ENCODE peak calls at places on chromosomes 3 and 15, in ten cellular contexts. One of them, this sample, is unnamed.

GRCh38 chr3:197030379-197031314 is 1.0 kb upstream of the MELTF start:
- DNase-seq in GM10248: no peak
- DNase-seq in GM13976: no peak
- DNase-seq in HCT116: no peak
- DNase-seq in HepG2: no peak
- DNase-seq in progenitor cell of endocrine pancreas: no peak
- DNase-seq in sigmoid colon: no peak
- DNase-seq in suprapubic skin: no peak
- DNase-seq in IMR-90: no peak
- DNase-seq in A549: no peak
- DNase-seq in this sample: no peak

GRCh38 chr3:135084404-135084803 is 289.3 kb downstream of the EPHB1 start:
- DNase-seq in HCT116: no peak
- DNase-seq in progenitor cell of endocrine pancreas: no peak
- DNase-seq in sigmoid colon: no peak
- DNase-seq in HepG2: no peak
- DNase-seq in suprapubic skin: no peak
- DNase-seq in GM10248: no peak
- DNase-seq in A549: no peak
- DNase-seq in GM13976: no peak
- DNase-seq in IMR-90: no peak
- DNase-seq in this sample: no peak

GRCh38 chr3:197425485-197426131 is 127.2 kb upstream of the DLG1 start:
- DNase-seq in progenitor cell of endocrine pancreas: no peak
- DNase-seq in HepG2: no peak
- DNase-seq in suprapubic skin: no peak
- DNase-seq in A549: no peak
- DNase-seq in IMR-90: no peak
- DNase-seq in sigmoid colon: no peak
- DNase-seq in HCT116: no peak
- DNase-seq in GM13976: no peak
- DNase-seq in GM10248: no peak
- DNase-seq in this sample: no peak

GRCh38 chr3:179973024-179973423 is 63.7 kb downstream of the PEX5L start:
- DNase-seq in GM13976: no peak
- DNase-seq in suprapubic skin: no peak
- DNase-seq in HCT116: no peak
- DNase-seq in progenitor cell of endocrine pancreas: no peak
- DNase-seq in IMR-90: no peak
- DNase-seq in GM10248: no peak
- DNase-seq in HepG2: no peak
- DNase-seq in sigmoid colon: no peak
- DNase-seq in A549: no peak
- DNase-seq in this sample: no peak

GRCh38 chr3:157070600-157070999 is 89.3 kb downstream of the CCNL1 start:
- DNase-seq in GM13976: no peak
- DNase-seq in HepG2: no peak
- DNase-seq in HCT116: no peak
- DNase-seq in sigmoid colon: no peak
- DNase-seq in GM10248: no peak
- DNase-seq in suprapubic skin: no peak
- DNase-seq in IMR-90: peak
- DNase-seq in A549: no peak
- DNase-seq in progenitor cell of endocrine pancreas: no peak
- DNase-seq in this sample: no peak

GRCh38 chr15:96122077-96123027 is 208.1 kb upstream of the NR2F2 start:
- DNase-seq in IMR-90: peak
- DNase-seq in HCT116: peak
- DNase-seq in sigmoid colon: no peak
- DNase-seq in progenitor cell of endocrine pancreas: no peak
- DNase-seq in suprapubic skin: no peak
- DNase-seq in GM10248: no peak
- DNase-seq in A549: no peak
- DNase-seq in GM13976: no peak
- DNase-seq in HepG2: peak
- DNase-seq in this sample: no peak

GRCh38 chr3:125187599-125187910 is 25.0 kb downstream of the SLC12A8 start:
- DNase-seq in HepG2: no peak
- DNase-seq in GM10248: no peak
- DNase-seq in IMR-90: no peak
- DNase-seq in sigmoid colon: no peak
- DNase-seq in A549: no peak
- DNase-seq in suprapubic skin: no peak
- DNase-seq in GM13976: no peak
- DNase-seq in HCT116: no peak
- DNase-seq in progenitor cell of endocrine pancreas: no peak
- DNase-seq in this sample: no peak

GRCh38 chr15:56754993-56755392 is 21.7 kb upstream of the ZNF280D start:
- DNase-seq in progenitor cell of endocrine pancreas: no peak
- DNase-seq in suprapubic skin: no peak
- DNase-seq in GM13976: no peak
- DNase-seq in GM10248: no peak
- DNase-seq in IMR-90: peak
- DNase-seq in HCT116: no peak
- DNase-seq in sigmoid colon: no peak
- DNase-seq in A549: no peak
- DNase-seq in HepG2: no peak
- DNase-seq in this sample: no peak

GRCh38 chr3:9912294-9912935 is 4.5 kb upstream of the IL17RC start:
- DNase-seq in HepG2: no peak
- DNase-seq in IMR-90: peak
- DNase-seq in GM10248: no peak
- DNase-seq in GM13976: no peak
- DNase-seq in A549: no peak
- DNase-seq in suprapubic skin: no peak
- DNase-seq in progenitor cell of endocrine pancreas: no peak
- DNase-seq in sigmoid colon: no peak
- DNase-seq in HCT116: no peak
- DNase-seq in this sample: no peak

GRCh38 chr15:62391565-62392262 is 226.6 kb upstream of the C2CD4B start:
- DNase-seq in GM13976: peak
- DNase-seq in GM10248: peak
- DNase-seq in A549: peak
- DNase-seq in suprapubic skin: no peak
- DNase-seq in progenitor cell of endocrine pancreas: peak
- DNase-seq in sigmoid colon: peak
- DNase-seq in HCT116: no peak
- DNase-seq in HepG2: peak
- DNase-seq in IMR-90: peak
- DNase-seq in this sample: no peak

GRCh38 chr15:78873796-78874761 is 1.4 kb downstream of the MORF4L1 start:
- DNase-seq in sigmoid colon: no peak
- DNase-seq in suprapubic skin: no peak
- DNase-seq in HepG2: no peak
- DNase-seq in GM10248: no peak
- DNase-seq in HCT116: no peak
- DNase-seq in A549: no peak
- DNase-seq in GM13976: no peak
- DNase-seq in progenitor cell of endocrine pancreas: no peak
- DNase-seq in IMR-90: peak
- DNase-seq in this sample: no peak

GRCh38 chr3:181941250-181941649 is 229.5 kb downstream of the SOX2 start:
- DNase-seq in sigmoid colon: no peak
- DNase-seq in progenitor cell of endocrine pancreas: no peak
- DNase-seq in HepG2: no peak
- DNase-seq in GM10248: no peak
- DNase-seq in A549: no peak
- DNase-seq in HCT116: no peak
- DNase-seq in GM13976: no peak
- DNase-seq in suprapubic skin: no peak
- DNase-seq in IMR-90: no peak
- DNase-seq in this sample: no peak

GRCh38 chr3:81601707-81602305 is 159.6 kb downstream of the GBE1 start:
- DNase-seq in HCT116: no peak
- DNase-seq in sigmoid colon: no peak
- DNase-seq in suprapubic skin: no peak
- DNase-seq in HepG2: no peak
- DNase-seq in A549: no peak
- DNase-seq in IMR-90: no peak
- DNase-seq in GM13976: no peak
- DNase-seq in GM10248: peak
- DNase-seq in progenitor cell of endocrine pancreas: no peak
- DNase-seq in this sample: no peak

GRCh38 chr3:81702126-81702525 is 59.3 kb downstream of the GBE1 start:
- DNase-seq in HepG2: no peak
- DNase-seq in IMR-90: no peak
- DNase-seq in A549: no peak
- DNase-seq in sigmoid colon: no peak
- DNase-seq in progenitor cell of endocrine pancreas: no peak
- DNase-seq in GM13976: no peak
- DNase-seq in HCT116: no peak
- DNase-seq in suprapubic skin: no peak
- DNase-seq in GM10248: no peak
- DNase-seq in this sample: no peak

GRCh38 chr3:122055215-122055614 is at the start of gene CD86:
- DNase-seq in HepG2: no peak
- DNase-seq in suprapubic skin: no peak
- DNase-seq in A549: no peak
- DNase-seq in sigmoid colon: no peak
- DNase-seq in IMR-90: no peak
- DNase-seq in progenitor cell of endocrine pancreas: no peak
- DNase-seq in HCT116: no peak
- DNase-seq in GM10248: peak
- DNase-seq in GM13976: peak
- DNase-seq in this sample: peak

GRCh38 chr3:8990266-8991215 is 27.3 kb upstream of the RAD18 start:
- DNase-seq in sigmoid colon: no peak
- DNase-seq in GM13976: no peak
- DNase-seq in HCT116: no peak
- DNase-seq in HepG2: no peak
- DNase-seq in IMR-90: peak
- DNase-seq in GM10248: no peak
- DNase-seq in A549: no peak
- DNase-seq in progenitor cell of endocrine pancreas: no peak
- DNase-seq in suprapubic skin: no peak
- DNase-seq in this sample: no peak

GRCh38 chr3:187165144-187165543 is 25.8 kb upstream of the RPL39L start:
- DNase-seq in progenitor cell of endocrine pancreas: peak
- DNase-seq in suprapubic skin: no peak
- DNase-seq in HepG2: peak
- DNase-seq in HCT116: peak
- DNase-seq in GM10248: peak
- DNase-seq in IMR-90: peak
- DNase-seq in GM13976: peak
- DNase-seq in sigmoid colon: no peak
- DNase-seq in A549: peak
- DNase-seq in this sample: peak

GRCh38 chr3:133932009-133932408 is 36.3 kb upstream of the RAB6B start:
- DNase-seq in GM13976: no peak
- DNase-seq in HCT116: no peak
- DNase-seq in IMR-90: no peak
- DNase-seq in sigmoid colon: no peak
- DNase-seq in progenitor cell of endocrine pancreas: no peak
- DNase-seq in HepG2: no peak
- DNase-seq in A549: no peak
- DNase-seq in suprapubic skin: peak
- DNase-seq in GM10248: no peak
- DNase-seq in this sample: no peak

GRCh38 chr3:99475229-99475628 is 163.2 kb upstream of the COL8A1 start:
- DNase-seq in HepG2: no peak
- DNase-seq in A549: no peak
- DNase-seq in suprapubic skin: no peak
- DNase-seq in IMR-90: peak
- DNase-seq in GM13976: no peak
- DNase-seq in HCT116: no peak
- DNase-seq in sigmoid colon: no peak
- DNase-seq in GM10248: no peak
- DNase-seq in progenitor cell of endocrine pancreas: no peak
- DNase-seq in this sample: no peak
- TF ChIP-seq CTCF in HepG2: no peak
- TF ChIP-seq CTCF in A549: no peak
- TF ChIP-seq CTCF in suprapubic skin: no peak
- TF ChIP-seq CTCF in IMR-90: no peak
- TF ChIP-seq CTCF in GM13976: no peak
- TF ChIP-seq CTCF in HCT116: no peak
- TF ChIP-seq CTCF in sigmoid colon: no peak
- TF ChIP-seq CTCF in GM10248: no peak
- TF ChIP-seq CTCF in progenitor cell of endocrine pancreas: no peak
- TF ChIP-seq CTCF in this sample: no peak

DNA sequence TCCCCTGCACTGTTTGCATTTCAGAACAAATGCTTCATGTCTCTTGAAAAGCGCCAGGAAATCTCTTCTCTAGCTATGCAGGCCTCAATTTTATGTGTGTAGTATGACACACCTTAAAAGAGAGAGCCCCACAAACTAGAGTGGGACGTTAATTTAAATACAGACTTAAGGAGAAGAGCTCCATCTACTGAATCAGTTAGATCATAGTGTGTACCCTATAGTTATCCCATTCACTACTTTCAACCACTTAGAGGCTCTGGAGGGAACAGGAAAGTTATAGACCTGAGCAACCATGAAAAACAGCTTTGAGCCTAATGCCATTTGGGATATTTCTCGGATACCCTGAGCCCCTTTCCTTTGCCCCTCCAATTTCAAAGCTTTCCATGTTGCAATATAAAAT is 153.7 kb downstream of the TIGIT start:
- DNase-seq in IMR-90: no peak
- DNase-seq in GM13976: no peak
- DNase-seq in suprapubic skin: no peak
- DNase-seq in sigmoid colon: no peak
- DNase-seq in A549: no peak
- DNase-seq in HepG2: no peak
- DNase-seq in GM10248: no peak
- DNase-seq in progenitor cell of endocrine pancreas: no peak
- DNase-seq in HCT116: no peak
- DNase-seq in this sample: no peak
- TF ChIP-seq CTCF in IMR-90: no peak
- TF ChIP-seq CTCF in GM13976: no peak
- TF ChIP-seq CTCF in suprapubic skin: no peak
- TF ChIP-seq CTCF in sigmoid colon: no peak
- TF ChIP-seq CTCF in A549: no peak
- TF ChIP-seq CTCF in HepG2: no peak
- TF ChIP-seq CTCF in GM10248: no peak
- TF ChIP-seq CTCF in progenitor cell of endocrine pancreas: no peak
- TF ChIP-seq CTCF in HCT116: no peak
- TF ChIP-seq CTCF in this sample: peak

GRCh38 chr3:70753572-70753971 is 441.1 kb upstream of the MDFIC2 start:
- DNase-seq in IMR-90: no peak
- DNase-seq in suprapubic skin: no peak
- DNase-seq in HepG2: no peak
- DNase-seq in progenitor cell of endocrine pancreas: no peak
- DNase-seq in GM13976: no peak
- DNase-seq in A549: no peak
- DNase-seq in HCT116: no peak
- DNase-seq in sigmoid colon: no peak
- DNase-seq in GM10248: no peak
- DNase-seq in this sample: no peak
- TF ChIP-seq CTCF in IMR-90: peak
- TF ChIP-seq CTCF in suprapubic skin: no peak
- TF ChIP-seq CTCF in HepG2: no peak
- TF ChIP-seq CTCF in progenitor cell of endocrine pancreas: no peak
- TF ChIP-seq CTCF in GM13976: no peak
- TF ChIP-seq CTCF in A549: peak
- TF ChIP-seq CTCF in HCT116: no peak
- TF ChIP-seq CTCF in sigmoid colon: no peak
- TF ChIP-seq CTCF in GM10248: no peak
- TF ChIP-seq CTCF in this sample: no peak

DNA sequence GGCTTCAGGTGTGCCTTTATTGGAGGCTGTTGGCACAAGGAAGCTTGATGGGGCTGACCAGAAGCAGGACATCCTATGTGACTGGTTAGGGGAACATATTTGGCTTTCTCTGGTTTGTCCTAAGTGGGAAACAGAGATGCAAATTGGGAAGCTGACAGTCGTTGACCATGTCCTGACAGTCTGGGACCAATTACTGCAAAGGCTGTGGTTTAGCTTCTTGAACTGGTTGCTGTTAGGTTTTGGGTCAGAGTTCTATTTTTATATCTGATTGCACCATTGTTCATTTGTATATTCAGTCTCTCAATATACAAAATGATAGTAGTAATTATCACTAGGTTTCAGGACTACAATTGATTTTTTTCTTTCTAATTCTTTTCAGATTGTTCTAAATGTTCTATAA is 36.8 kb downstream of the SNTN start:
- DNase-seq in GM10248: no peak
- DNase-seq in sigmoid colon: no peak
- DNase-seq in GM13976: no peak
- DNase-seq in progenitor cell of endocrine pancreas: no peak
- DNase-seq in A549: no peak
- DNase-seq in HepG2: no peak
- DNase-seq in HCT116: no peak
- DNase-seq in suprapubic skin: no peak
- DNase-seq in IMR-90: no peak
- DNase-seq in this sample: no peak
- TF ChIP-seq CTCF in GM10248: no peak
- TF ChIP-seq CTCF in sigmoid colon: no peak
- TF ChIP-seq CTCF in GM13976: no peak
- TF ChIP-seq CTCF in progenitor cell of endocrine pancreas: no peak
- TF ChIP-seq CTCF in A549: no peak
- TF ChIP-seq CTCF in HepG2: no peak
- TF ChIP-seq CTCF in HCT116: no peak
- TF ChIP-seq CTCF in suprapubic skin: no peak
- TF ChIP-seq CTCF in IMR-90: no peak
- TF ChIP-seq CTCF in this sample: no peak

This sample was measured in GM12864.